ENCODE peak calls at places on chromosomes 5 and 9, in six cellular contexts. V, R, P, T, Z and G are unnamed samples.

GRCh38 chr9:137760426-137760825 is 117.2 kb upstream of the CACNA1B start:
- DNase-seq in V (no peak), R (peak; percentile 79), P (no peak), T (no peak), Z (no peak), G (no peak)

GRCh38 chr5:32973646-32974045 is 262.5 kb downstream of the NPR3 start:
- DNase-seq in V (no peak), R (no peak), P (no peak), T (no peak), Z (no peak), G (no peak)

GRCh38 chr9:35756275-35756742 is 2.2 kb upstream of the MSMP start:
- DNase-seq in V (peak; percentile 79), R (no peak), P (peak; percentile 30), T (peak; percentile 26), Z (peak; percentile 66), G (peak; percentile 77)

GRCh38 chr5:176796411-176796810 is 13.9 kb upstream of the UNC5A start:
- DNase-seq in V (no peak), R (no peak), P (no peak), T (peak; percentile 6), Z (no peak), G (no peak)

GRCh38 chr5:97735209-97735608 is 552.2 kb upstream of the RIOK2 start:
- DNase-seq in V (no peak), R (peak; percentile 95), P (peak; percentile 20), T (peak; percentile 86), Z (no peak), G (no peak)

GRCh38 chr9:35374436-35374835 is 115.5 kb upstream of the RUSC2 start:
- DNase-seq in V (no peak), R (no peak), P (no peak), T (no peak), Z (no peak), G (no peak)

GRCh38 chr9:72856985-72857631 is 95.7 kb downstream of the ALDH1A1 start:
- DNase-seq in V (no peak), R (peak; percentile 46), P (peak; percentile 88), T (peak; percentile 79), Z (no peak), G (peak; percentile 73)

GRCh38 chr5:19928556-19929421 is 59.2 kb downstream of the CDH18 start:
- DNase-seq in V (no peak), R (peak; percentile 92), P (peak; percentile 83), T (peak; percentile 68), Z (no peak), G (no peak)

GRCh38 chr5:103598997-103599556 is 36.5 kb upstream of the NUDT12 start:
- DNase-seq in V (no peak), R (peak; percentile 88), P (peak; percentile 15), T (no peak), Z (no peak), G (no peak)

GRCh38 chr5:148992265-148992664 is 70.6 kb downstream of the SH3TC2 start:
- DNase-seq in V (no peak), R (no peak), P (no peak), T (no peak), Z (no peak), G (no peak)

GRCh38 chr5:50922942-50923767 is 256.7 kb downstream of the PARP8 start:
- DNase-seq in V (no peak), R (no peak), P (no peak), T (peak; percentile 1), Z (no peak), G (no peak)

GRCh38 chr9:94922098-94922607 is 195.7 kb downstream of the AOPEP start:
- DNase-seq in V (no peak), R (peak; percentile 100), P (peak; percentile 96), T (peak; percentile 96), Z (peak; percentile 75), G (no peak)

GRCh38 chr5:169174923-169175322 is 126.0 kb downstream of the SLIT3 start:
- DNase-seq in V (no peak), R (peak; percentile 42), P (no peak), T (no peak), Z (no peak), G (no peak)

GRCh38 chr5:68465133-68465532 is 249.6 kb downstream of the PIK3R1 start:
- DNase-seq in V (no peak), R (no peak), P (no peak), T (no peak), Z (no peak), G (no peak)

GRCh38 chr9:4126996-4127395 is 172.9 kb downstream of the GLIS3 start:
- DNase-seq in V (no peak), R (peak; percentile 66), P (no peak), T (peak; percentile 62), Z (no peak), G (no peak)

GRCh38 chr9:133004091-133005072 is 25.9 kb downstream of the GFI1B start:
- DNase-seq in V (no peak), R (no peak), P (no peak), T (no peak), Z (no peak), G (no peak)

DNA sequence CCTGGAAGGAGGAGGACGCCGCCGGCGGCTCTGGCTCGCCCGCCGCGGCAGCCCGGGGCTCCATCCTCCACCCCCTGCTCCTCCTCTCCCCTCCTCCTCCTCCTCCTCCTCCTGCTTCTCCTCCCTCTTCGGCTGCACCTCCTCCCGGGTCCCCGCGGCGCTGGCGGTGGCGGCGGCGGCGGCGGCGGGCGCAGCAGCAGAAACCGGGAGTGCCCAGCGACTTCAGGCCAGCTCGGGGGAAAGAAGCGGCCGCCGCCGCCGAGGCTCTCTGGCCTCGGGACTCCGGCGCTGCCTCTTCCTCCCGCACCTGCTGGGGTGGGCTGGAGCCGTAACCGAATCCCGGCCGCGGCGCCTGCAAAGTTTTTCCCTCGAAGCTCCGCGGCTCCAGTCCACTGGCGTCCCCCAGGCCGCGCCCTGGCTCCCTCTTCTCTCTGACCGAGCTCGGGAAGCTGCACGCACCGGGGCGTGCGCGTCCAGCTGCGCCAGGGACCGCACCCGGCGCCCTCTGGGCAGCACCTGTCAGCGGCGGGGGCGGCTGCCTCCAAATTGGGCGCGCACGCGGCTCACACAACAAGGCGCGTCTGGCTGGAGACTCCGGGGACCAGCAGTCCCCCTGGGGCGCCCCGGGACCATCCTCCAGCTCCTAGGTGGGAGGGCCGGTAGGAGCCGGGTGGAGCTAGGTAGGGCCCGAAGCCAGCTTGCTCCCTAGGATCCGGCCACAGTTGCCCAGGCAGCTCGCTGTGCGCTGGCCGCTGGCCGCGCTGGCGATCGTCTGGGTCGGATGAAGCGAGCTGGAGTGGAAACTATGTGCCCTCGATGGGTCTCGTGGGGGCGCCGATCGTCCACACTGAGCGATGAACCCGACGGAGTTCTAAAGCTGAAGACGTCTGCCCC is at the start of gene MCTP1:
- DNase-seq in V (peak; percentile 41), R (peak; percentile 25), P (peak; percentile 37), T (peak; percentile 10), Z (no peak), G (no peak)
- H3K4me3 ChIP-seq in V (peak within 1 kb of the TSS; percentile 63), R (peak within 1 kb of the TSS; percentile 57), P (peak within 1 kb of the TSS; percentile 78), T (peak within 1 kb of the TSS; percentile 53), Z (peak within 1 kb of the TSS; percentile 57), G (peak within 1 kb of the TSS; percentile 72)

GRCh38 chr5:166117062-166117743 is 2174.2 kb upstream of the WWC1 start:
- DNase-seq in V (no peak), R (no peak), P (no peak), T (no peak), Z (no peak), G (no peak)
- H3K9me3 ChIP-seq in V (no peaks in the 10 kb centered on the region), R (no peaks in the 10 kb centered on the region), P (no peaks in the 10 kb centered on the region), T (no peaks in the 10 kb centered on the region), Z (no peaks in the 10 kb centered on the region), G (no peaks in the 10 kb centered on the region)

DNA sequence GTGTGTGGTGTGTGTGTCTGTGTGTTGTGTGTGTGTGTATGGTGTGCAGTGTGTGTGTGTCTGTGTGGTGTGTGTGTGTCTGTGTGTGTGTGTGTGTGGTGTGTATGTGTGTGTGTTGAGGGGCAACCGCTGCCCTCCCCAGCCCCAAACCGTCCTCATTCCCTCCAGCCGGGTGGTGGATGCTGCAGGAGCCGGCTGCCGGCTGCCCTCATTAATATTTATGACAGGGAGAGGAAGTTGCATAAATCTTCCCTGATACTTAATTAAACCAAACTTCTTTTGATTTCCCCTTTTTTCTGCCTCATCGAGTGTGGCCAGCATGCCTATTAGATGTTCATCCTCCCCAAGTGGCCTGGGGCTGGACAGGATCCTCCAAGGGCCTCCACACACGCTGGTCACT is 121.4 kb upstream of the MVB12B start:
- DNase-seq in V (no peak), R (no peak), P (no peak), T (no peak), Z (no peak), G (no peak)
- H3K27me3 ChIP-seq in V (no peaks in the 10 kb centered on the region), R (peaks cover 9% of the 10 kb centered on the region), P (peaks cover 33% of the 10 kb centered on the region), T (no peaks in the 10 kb centered on the region), Z (no peaks in the 10 kb centered on the region), G (no peaks in the 10 kb centered on the region)

DNA sequence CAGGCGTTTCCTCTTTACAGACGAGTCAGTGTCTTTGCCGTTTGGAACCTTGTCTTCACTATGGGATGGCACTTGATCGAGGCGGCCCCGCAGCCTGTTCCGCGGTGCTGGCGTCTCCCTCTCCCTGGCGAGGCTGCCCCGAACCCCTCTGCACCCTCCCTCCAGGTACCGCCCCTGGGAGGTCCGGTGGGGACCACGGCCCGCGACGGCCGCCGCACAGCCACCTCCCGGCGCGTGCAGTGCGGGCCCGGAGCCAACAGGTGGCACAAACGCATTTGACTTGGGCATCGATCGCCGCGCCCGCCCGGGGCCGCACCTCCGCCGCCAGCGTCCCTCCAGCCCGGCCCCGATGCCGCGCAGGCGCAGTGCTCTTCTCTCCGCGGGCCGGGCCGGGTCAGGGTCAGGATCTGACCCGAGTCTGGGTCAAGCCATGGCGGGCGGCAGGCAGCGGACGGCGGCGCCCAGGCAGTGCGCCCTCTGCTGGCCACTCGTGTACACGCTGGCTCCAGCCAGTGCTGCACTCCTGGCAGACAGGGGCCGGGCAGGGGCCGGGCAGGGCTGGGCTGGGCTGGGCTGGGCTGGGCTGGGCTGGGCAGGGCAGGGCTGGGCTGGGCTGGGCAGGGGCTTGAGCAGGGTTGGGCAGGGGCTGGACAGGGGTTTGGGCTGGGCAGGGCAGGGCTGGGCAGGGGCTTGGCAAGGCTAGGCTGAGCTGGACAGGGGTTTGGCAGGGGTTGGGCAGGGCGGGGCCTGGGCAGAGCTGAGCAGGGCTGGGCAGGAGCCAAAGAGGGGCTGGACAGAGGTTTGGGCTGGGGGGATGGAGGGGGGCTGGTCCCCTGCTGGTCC is 155.8 kb upstream of the IRX4 start:
- DNase-seq in V (peak; percentile 59), R (peak; percentile 6), P (peak; percentile 39), T (peak; percentile 46), Z (no peak), G (no peak)
- H3K4me3 ChIP-seq in V (peak overlapping the region; percentile 23), R (peak overlapping the region; percentile 40), P (peak overlapping the region; percentile 78), T (peak overlapping the region; percentile 31), Z (peak overlapping the region; percentile 59), G (peak overlapping the region; percentile 60)

GRCh38 chr5:26543987-26544386 is 494.4 kb downstream of the CDH9 start:
- DNase-seq in V (no peak), R (no peak), P (no peak), T (no peak), Z (no peak), G (no peak)
- H3K9me3 ChIP-seq in V (no peaks in the 10 kb centered on the region), R (no peaks in the 10 kb centered on the region), P (peaks cover 5% of the 10 kb centered on the region), T (no peaks in the 10 kb centered on the region), Z (no peaks in the 10 kb centered on the region), G (no peaks in the 10 kb centered on the region)